ENCODE peak calls at places on chromosomes 16 and 17, in six cellular contexts. One of them, this sample, is unnamed.

GRCh38 chr17:80968602-80969029 is 23.0 kb upstream of the CHMP6 start:
- DNase-seq in HL-60: no peak
- DNase-seq in K562: no peak
- DNase-seq in H1: no peak
- DNase-seq in GM12878: no peak
- DNase-seq in HepG2: no peak
- DNase-seq in this sample: peak; percentile 86

GRCh38 chr16:59463776-59464175 is 729.7 kb upstream of the GOT2 start:
- DNase-seq in HL-60: no peak
- DNase-seq in K562: no peak
- DNase-seq in H1: no peak
- DNase-seq in GM12878: no peak
- DNase-seq in HepG2: no peak
- DNase-seq in this sample: no peak

GRCh38 chr16:54076006-54076504 is 210.5 kb downstream of the IRX3 start:
- DNase-seq in HL-60: no peak
- DNase-seq in K562: no peak
- DNase-seq in H1: no peak
- DNase-seq in GM12878: no peak
- DNase-seq in HepG2: no peak
- DNase-seq in this sample: no peak

GRCh38 chr17:77458202-77459017 is 317.6 kb downstream of the SEC14L1 start:
- DNase-seq in HL-60: no peak
- DNase-seq in K562: no peak
- DNase-seq in H1: no peak
- DNase-seq in GM12878: no peak
- DNase-seq in HepG2: no peak
- DNase-seq in this sample: no peak

GRCh38 chr16:67909056-67909742 is 16.1 kb downstream of the PSKH1 start:
- DNase-seq in HL-60: no peak
- DNase-seq in K562: no peak
- DNase-seq in H1: no peak
- DNase-seq in GM12878: no peak
- DNase-seq in HepG2: no peak
- DNase-seq in this sample: no peak

GRCh38 chr17:64336760-64337413 is 53.8 kb downstream of the PECAM1 start:
- DNase-seq in HL-60: no peak
- DNase-seq in K562: no peak
- DNase-seq in H1: peak; percentile 7
- DNase-seq in GM12878: no peak
- DNase-seq in HepG2: no peak
- DNase-seq in this sample: no peak

GRCh38 chr16:662597-662996 is 5.3 kb upstream of the RHOT2 start:
- DNase-seq in HL-60: no peak
- DNase-seq in K562: no peak
- DNase-seq in H1: no peak
- DNase-seq in GM12878: no peak
- DNase-seq in HepG2: no peak
- DNase-seq in this sample: no peak

GRCh38 chr17:7468290-7468689 is 11.1 kb downstream of the ZBTB4 start:
- DNase-seq in HL-60: no peak
- DNase-seq in K562: no peak
- DNase-seq in H1: no peak
- DNase-seq in GM12878: no peak
- DNase-seq in HepG2: no peak
- DNase-seq in this sample: no peak

GRCh38 chr17:71019699-71020098 is 850.4 kb downstream of the KCNJ2 start:
- DNase-seq in HL-60: no peak
- DNase-seq in K562: no peak
- DNase-seq in H1: no peak
- DNase-seq in GM12878: no peak
- DNase-seq in HepG2: no peak
- DNase-seq in this sample: no peak

DNA sequence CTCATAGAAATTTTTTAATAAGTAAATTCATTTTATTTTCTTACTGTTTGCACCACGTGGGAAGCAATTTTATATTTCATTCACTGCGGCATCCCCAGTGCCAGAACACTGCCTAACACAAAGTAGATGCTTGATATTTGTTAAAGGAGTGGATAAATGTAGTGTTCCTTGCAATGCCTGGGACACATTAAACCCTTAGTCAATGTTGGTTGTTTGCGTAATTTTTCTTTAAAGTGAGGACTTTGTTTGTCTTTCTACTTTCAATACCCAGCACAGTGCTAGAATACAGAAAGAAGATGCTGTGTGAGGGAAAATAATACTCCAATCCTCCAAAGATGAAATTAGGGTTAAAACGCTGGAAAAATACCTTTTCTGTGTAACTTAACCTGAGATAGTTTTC is 299.3 kb downstream of the MAP2K6 start:
- DNase-seq in HL-60: no peak
- DNase-seq in K562: no peak
- DNase-seq in H1: no peak
- DNase-seq in GM12878: no peak
- DNase-seq in HepG2: no peak
- DNase-seq in this sample: no peak
- TF ChIP-seq GABPA in HL-60: no peak
- TF ChIP-seq GABPA in K562: no peak
- TF ChIP-seq GABPA in H1: no peak
- TF ChIP-seq GABPA in GM12878: no peak
- TF ChIP-seq GABPA in HepG2: no peak
- TF ChIP-seq GABPA in this sample: no peak

GRCh38 chr16:2026461-2027023 is at the start of gene NHERF2:
- DNase-seq in HL-60: no peak
- DNase-seq in K562: peak; percentile 86
- DNase-seq in H1: no peak
- DNase-seq in GM12878: no peak
- DNase-seq in HepG2: no peak
- DNase-seq in this sample: peak; percentile 90

GRCh38 chr16:2025878-2026460 is 733 bp upstream of the NHERF2 start:
- DNase-seq in HL-60: no peak
- DNase-seq in K562: no peak
- DNase-seq in H1: no peak
- DNase-seq in GM12878: no peak
- DNase-seq in HepG2: no peak
- DNase-seq in this sample: no peak

GRCh38 chr16:2028620-2029220 is 2.0 kb downstream of the NHERF2 start:
- DNase-seq in HL-60: no peak
- DNase-seq in K562: no peak
- DNase-seq in H1: no peak
- DNase-seq in GM12878: no peak
- DNase-seq in HepG2: no peak
- DNase-seq in this sample: no peak

GRCh38 chr16:2028146-2028545 is 1.4 kb downstream of the NHERF2 start:
- DNase-seq in HL-60: no peak
- DNase-seq in K562: no peak
- DNase-seq in H1: no peak
- DNase-seq in GM12878: no peak
- DNase-seq in HepG2: no peak
- DNase-seq in this sample: no peak

DNA sequence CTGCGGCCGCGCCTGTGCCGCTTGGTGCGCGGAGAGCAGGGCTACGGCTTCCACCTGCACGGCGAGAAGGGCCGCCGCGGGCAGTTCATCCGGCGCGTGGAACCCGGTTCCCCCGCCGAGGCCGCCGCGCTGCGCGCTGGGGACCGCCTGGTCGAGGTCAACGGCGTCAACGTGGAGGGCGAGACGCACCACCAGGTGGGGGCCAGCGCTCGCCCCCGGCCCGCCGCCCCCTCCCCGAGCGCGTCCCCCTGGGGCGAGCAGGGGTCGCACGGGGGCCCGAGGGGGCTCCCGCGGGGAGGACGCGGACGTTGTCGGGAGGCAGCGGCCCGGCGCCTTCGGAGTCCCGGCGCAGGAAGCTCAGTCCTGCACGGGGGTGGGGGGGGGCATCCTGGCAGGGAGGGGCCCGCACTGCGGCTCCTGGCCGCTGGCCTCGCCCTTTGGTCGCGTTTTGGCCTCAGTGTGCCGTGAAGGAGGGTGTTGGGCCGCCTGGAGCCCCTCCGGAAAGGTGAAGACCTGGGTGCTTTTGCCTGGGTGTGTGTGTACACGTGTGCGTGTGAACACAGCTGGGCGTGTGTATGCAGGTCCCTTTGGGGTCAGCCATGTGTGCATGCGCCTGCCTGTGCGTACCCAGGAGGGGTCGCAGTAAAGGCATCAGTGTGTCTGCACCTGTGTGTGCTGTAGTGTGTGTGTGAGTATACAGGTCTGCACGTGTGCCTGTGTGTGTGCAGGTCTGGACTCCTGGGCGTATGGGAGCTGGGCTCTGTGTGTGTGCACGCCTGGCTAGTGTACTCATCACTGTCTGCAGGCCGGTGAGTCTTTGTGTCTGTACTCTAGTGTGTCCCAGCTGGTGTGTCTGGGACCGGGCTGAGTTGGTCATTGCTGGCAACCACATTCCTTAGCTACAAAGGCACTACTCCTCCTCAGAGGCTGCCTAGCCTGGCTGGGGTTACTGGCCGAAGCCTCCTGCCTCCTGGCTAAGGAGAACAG is 615 bp downstream of the NHERF2 start:
- DNase-seq in HL-60: no peak
- DNase-seq in K562: peak; percentile 71
- DNase-seq in H1: no peak
- DNase-seq in GM12878: no peak
- DNase-seq in HepG2: peak; percentile 42
- DNase-seq in this sample: peak; percentile 72
- TF ChIP-seq GABPA in HL-60: no peak
- TF ChIP-seq GABPA in K562: no peak
- TF ChIP-seq GABPA in H1: no peak
- TF ChIP-seq GABPA in GM12878: no peak
- TF ChIP-seq GABPA in HepG2: no peak
- TF ChIP-seq GABPA in this sample: no peak

GRCh38 chr16:2517954-2518605 is 2.1 kb upstream of the AMDHD2 start:
- DNase-seq in HL-60: no peak
- DNase-seq in K562: no peak
- DNase-seq in H1: no peak
- DNase-seq in GM12878: no peak
- DNase-seq in HepG2: no peak
- DNase-seq in this sample: no peak

GRCh38 chr16:2520097-2520783 is at the start of gene AMDHD2:
- DNase-seq in HL-60: peak; percentile 89
- DNase-seq in K562: peak; percentile 84
- DNase-seq in H1: no peak
- DNase-seq in GM12878: peak; percentile 34
- DNase-seq in HepG2: peak; percentile 68
- DNase-seq in this sample: peak; percentile 99

GRCh38 chr16:2519711-2520080 is 475 bp upstream of the AMDHD2 start:
- DNase-seq in HL-60: no peak
- DNase-seq in K562: no peak
- DNase-seq in H1: no peak
- DNase-seq in GM12878: no peak
- DNase-seq in HepG2: no peak
- DNase-seq in this sample: no peak

GRCh38 chr16:2520784-2521577 is 810 bp downstream of the AMDHD2 start:
- DNase-seq in HL-60: no peak
- DNase-seq in K562: peak; percentile 69
- DNase-seq in H1: no peak
- DNase-seq in GM12878: no peak
- DNase-seq in HepG2: peak; percentile 70
- DNase-seq in this sample: peak; percentile 61

DNA sequence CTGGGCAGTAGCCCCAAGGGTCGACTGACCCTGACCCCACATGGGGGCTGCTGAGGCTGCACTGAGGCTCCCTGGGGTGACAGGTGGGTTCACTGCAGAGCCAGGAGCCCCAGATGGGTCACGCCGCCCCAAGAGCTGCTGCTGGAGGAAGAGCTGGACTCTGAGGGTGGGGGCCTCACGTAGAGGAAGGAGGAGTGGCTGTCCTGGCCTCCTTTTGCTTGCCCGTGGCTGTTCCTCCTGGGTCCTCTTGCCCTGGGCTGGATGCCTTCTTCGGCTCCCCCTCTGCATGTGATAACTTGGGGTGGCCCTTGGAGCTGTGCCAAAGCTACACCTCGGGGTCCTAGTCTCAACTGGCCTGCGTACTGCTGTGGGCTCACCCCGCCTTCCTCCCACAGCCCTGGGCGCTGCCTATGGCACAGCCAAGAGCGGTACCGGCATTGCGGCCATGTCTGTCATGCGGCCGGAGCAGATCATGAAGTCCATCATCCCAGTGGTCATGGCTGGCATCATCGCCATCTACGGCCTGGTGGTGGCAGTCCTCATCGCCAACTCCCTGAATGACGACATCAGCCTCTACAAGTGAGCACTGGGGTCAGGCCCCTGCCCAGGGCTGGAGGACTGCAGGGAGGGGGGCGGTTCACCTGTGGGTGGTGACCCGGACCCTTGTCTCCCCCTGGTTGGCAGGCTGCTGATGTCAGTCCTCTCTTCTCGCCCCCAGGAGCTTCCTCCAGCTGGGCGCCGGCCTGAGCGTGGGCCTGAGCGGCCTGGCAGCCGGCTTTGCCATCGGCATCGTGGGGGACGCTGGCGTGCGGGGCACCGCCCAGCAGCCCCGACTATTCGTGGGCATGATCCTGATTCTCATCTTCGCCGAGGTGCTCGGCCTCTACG is 1.1 kb upstream of the AMDHD2 start:
- DNase-seq in HL-60: no peak
- DNase-seq in K562: no peak
- DNase-seq in H1: no peak
- DNase-seq in GM12878: no peak
- DNase-seq in HepG2: no peak
- DNase-seq in this sample: peak; percentile 55
- TF ChIP-seq GABPA in HL-60: no peak
- TF ChIP-seq GABPA in K562: no peak
- TF ChIP-seq GABPA in H1: no peak
- TF ChIP-seq GABPA in GM12878: no peak
- TF ChIP-seq GABPA in HepG2: no peak
- TF ChIP-seq GABPA in this sample: no peak

GRCh38 chr16:74450967-74451760 is 29.9 kb upstream of the CLEC18B start:
- DNase-seq in HL-60: no peak
- DNase-seq in K562: no peak
- DNase-seq in H1: no peak
- DNase-seq in GM12878: no peak
- DNase-seq in HepG2: no peak
- DNase-seq in this sample: no peak

GRCh38 chr16:74455619-74456289 is 34.5 kb upstream of the CLEC18B start:
- DNase-seq in HL-60: no peak
- DNase-seq in K562: no peak
- DNase-seq in H1: no peak
- DNase-seq in GM12878: no peak
- DNase-seq in HepG2: peak; percentile 90
- DNase-seq in this sample: no peak

GRCh38 chr16:74451951-74452758 is 30.9 kb upstream of the CLEC18B start:
- DNase-seq in HL-60: no peak
- DNase-seq in K562: no peak
- DNase-seq in H1: no peak
- DNase-seq in GM12878: peak; percentile 38
- DNase-seq in HepG2: no peak
- DNase-seq in this sample: no peak

GRCh38 chr16:74456290-74456625 is 35.0 kb upstream of the CLEC18B start:
- DNase-seq in HL-60: no peak
- DNase-seq in K562: no peak
- DNase-seq in H1: no peak
- DNase-seq in GM12878: no peak
- DNase-seq in HepG2: no peak
- DNase-seq in this sample: no peak

DNA sequence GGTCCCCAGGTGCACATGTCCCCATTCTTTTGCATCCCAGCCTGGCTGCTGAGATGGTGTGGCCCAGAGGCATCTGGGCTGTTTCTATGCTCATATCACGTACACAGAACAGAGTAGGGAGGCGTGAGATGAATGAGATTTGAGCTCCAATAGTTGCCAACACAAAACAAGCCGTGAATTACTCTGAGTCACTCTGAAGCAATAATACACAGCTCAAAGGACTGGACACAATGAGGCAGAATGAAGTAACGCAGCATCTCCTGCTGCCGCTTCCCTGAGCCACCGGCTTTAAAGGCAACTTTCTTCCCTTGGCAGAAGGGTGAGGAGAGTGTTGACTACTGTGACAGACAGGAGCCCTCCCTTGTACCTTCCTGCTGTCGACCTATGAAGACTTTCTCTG is 33.9 kb upstream of the CLEC18B start:
- DNase-seq in HL-60: no peak
- DNase-seq in K562: no peak
- DNase-seq in H1: no peak
- DNase-seq in GM12878: no peak
- DNase-seq in HepG2: peak; percentile 27
- DNase-seq in this sample: no peak
- TF ChIP-seq GABPA in HL-60: no peak
- TF ChIP-seq GABPA in K562: no peak
- TF ChIP-seq GABPA in H1: no peak
- TF ChIP-seq GABPA in GM12878: no peak
- TF ChIP-seq GABPA in HepG2: no peak
- TF ChIP-seq GABPA in this sample: no peak

This sample was measured in SK-N-SH.